ENCODE peak calls at places on chromosomes 12 and 14, in five cellular contexts. J is activated CD4-positive, alpha-beta T cell treated with anti-CD3 and anti-CD28 coated beads for 4 hours; A is AG08396; T is T-helper 2 cell; R is NCI-H1048. D is an unnamed sample.

GRCh38 chr14:101812071-101812470 is 50.6 kb downstream of the PPP2R5C start:
- DNase-seq in J (no peak), T (no peak), R (no peak), A (no peak), D (no peak)

GRCh38 chr14:99982449-99983250 is 82.6 kb upstream of the EVL start:
- DNase-seq in J (peak), A (peak), T (peak), R (no peak), D (peak)

GRCh38 chr12:68106160-68106559 is 53.4 kb downstream of the IFNG start:
- DNase-seq in J (no peak), T (no peak), A (peak), R (no peak), D (peak)

GRCh38 chr12:54039417-54040147 is 6.7 kb downstream of the HOXC5 start:
- DNase-seq in J (no peak), R (no peak), T (no peak), A (no peak), D (no peak)

GRCh38 chr12:39354955-39355354 is 88.0 kb downstream of the KIF21A start:
- DNase-seq in J (no peak), R (no peak), A (no peak), T (no peak), D (peak)

GRCh38 chr14:33134975-33135374 is 196.3 kb downstream of the NPAS3 start:
- DNase-seq in T (no peak), R (no peak), J (no peak), A (no peak), D (no peak)

GRCh38 chr14:69355155-69355954 is 42.7 kb downstream of the ERH start:
- DNase-seq in R (no peak), J (no peak), A (no peak), T (no peak), D (no peak)

GRCh38 chr12:122067966-122068365 is 10.6 kb upstream of the MLXIP start:
- DNase-seq in J (no peak), R (no peak), A (peak), T (no peak), D (no peak)

GRCh38 chr14:56278383-56278782 is 160.2 kb downstream of the PELI2 start:
- DNase-seq in J (no peak), R (no peak), T (no peak), A (no peak), D (peak)

GRCh38 chr12:85693093-85693665 is 143.0 kb downstream of the RASSF9 start:
- DNase-seq in R (no peak), J (no peak), A (no peak), T (no peak), D (no peak)

GRCh38 chr12:50107416-50108268 is 3.8 kb downstream of the GPD1 start:
- DNase-seq in A (no peak), R (no peak), T (no peak), J (no peak), D (no peak)

GRCh38 chr12:55396326-55396725 is 4.0 kb upstream of the OR6C65 start:
- DNase-seq in J (no peak), A (no peak), R (no peak), T (no peak), D (no peak)

GRCh38 chr14:96081767-96082400 is 42.7 kb downstream of the C14orf132 start:
- DNase-seq in T (no peak), R (no peak), A (no peak), J (no peak), D (no peak)

GRCh38 chr12:68850390-68850789 is 42.4 kb downstream of the MDM2 start:
- DNase-seq in J (no peak), T (no peak), A (no peak), R (no peak), D (no peak)

GRCh38 chr12:5177731-5178130 is 134.1 kb downstream of the KCNA5 start:
- DNase-seq in R (no peak), J (no peak), A (no peak), T (no peak), D (no peak)

GRCh38 chr12:14167005-14167628 is 185.7 kb upstream of the GRIN2B start:
- DNase-seq in R (peak), T (peak), J (peak), A (peak), D (peak)

GRCh38 chr14:106842687-106843086 is 1316.3 kb downstream of the TMEM121 start:
- DNase-seq in T (no peak), J (no peak), A (no peak), R (no peak), D (no peak)

GRCh38 chr12:46628176-46628575 is 197.6 kb downstream of the SLC38A4 start:
- DNase-seq in R (no peak), J (no peak), A (no peak), T (no peak), D (no peak)

GRCh38 chr12:84408936-84409335 is 503.7 kb downstream of the SLC6A15 start:
- DNase-seq in J (no peak), T (no peak), A (no peak), R (no peak), D (no peak)

GRCh38 chr12:21336656-21337055 is 1.9 kb upstream of the SLCO1A2 start:
- DNase-seq in J (no peak), T (no peak), R (no peak), A (no peak), D (no peak)

GRCh38 chr12:123897221-123897620 is 75.4 kb downstream of the CCDC92 start:
- DNase-seq in A (no peak), R (no peak), J (no peak), T (no peak), D (peak)

GRCh38 chr12:123398177-123398916 is 14.4 kb downstream of the KMT5A start:
- DNase-seq in J (no peak), R (no peak), A (peak), T (no peak), D (no peak)